ENCODE peak calls at places on chromosomes 12 and 14, in seven cellular contexts. X is cardiac septum; I is M059J; O is stimulated activated CD4-positive, alpha-beta T cell treated with anti-CD3 and anti-CD28 coated beads, TNF-alpha, amount 100 ng/mL, for 24 hours; Y is AG10803; P is hypothalamus; J is B cell. Q is an unnamed sample.

GRCh38 chr12:100382327-100382726 is 25.5 kb downstream of the SLC17A8 start:
- DNase-seq in I (peak), P (no peak), Y (no peak), O (no peak), J (no peak), X (no peak), Q (no peak)

GRCh38 chr14:77068515-77069200 is 29.4 kb upstream of the CIPC start:
- DNase-seq in P (no peak), I (no peak), Y (no peak), X (no peak), J (no peak), O (no peak), Q (no peak)

GRCh38 chr12:131565256-131566005 is 145.5 kb upstream of the SFSWAP start:
- DNase-seq in P (no peak), I (no peak), O (no peak), X (peak), Y (no peak), J (no peak), Q (no peak)

GRCh38 chr12:76720068-76720467 is 43.8 kb upstream of the ZDHHC17 start:
- DNase-seq in I (peak), X (no peak), P (no peak), O (no peak), Y (peak), J (no peak), Q (no peak)

GRCh38 chr14:57657487-57657886 is 163.8 kb upstream of the CCDC198 start:
- DNase-seq in X (no peak), P (no peak), J (no peak), O (no peak), I (peak), Y (peak), Q (no peak)

GRCh38 chr12:116879509-116880212 is 1.6 kb downstream of the HRK start:
- DNase-seq in X (no peak), P (no peak), I (no peak), Y (no peak), J (peak), O (no peak), Q (peak)

GRCh38 chr12:89845356-89845755 is 136.7 kb upstream of the ATP2B1 start:
- DNase-seq in P (no peak), I (no peak), J (no peak), X (no peak), Y (no peak), O (no peak), Q (no peak)

GRCh38 chr12:79659961-79660431 is 30.8 kb downstream of the PAWR start:
- DNase-seq in I (peak), Y (no peak), O (no peak), P (no peak), X (no peak), J (no peak), Q (no peak)

GRCh38 chr14:32259368-32260013 is 56.4 kb upstream of the RNU6-8 start:
- DNase-seq in X (no peak), O (no peak), J (no peak), I (peak), P (no peak), Y (peak), Q (peak)

Q was measured in NCI-H146.